ENCODE peak calls at places on chromosomes 6 and 20, in five cellular contexts. O is right lobe of liver, G is prostate gland, D is heart left ventricle, P is breast epithelium. B is an unnamed sample.

GRCh38 chr6:157459327-157459726 is 78.3 kb downstream of the ZDHHC14 start:
- DNase-seq in O (no peak), G (no peak), D (no peak), P (no peak), B (no peak)

GRCh38 chr20:25533920-25534700 is 51.2 kb downstream of the NINL start:
- DNase-seq in P (no peak), D (no peak), O (no peak), G (no peak), B (no peak)

GRCh38 chr6:324729-325125 is 32.4 kb downstream of the DUSP22 start:
- DNase-seq in D (no peak), O (no peak), G (no peak), P (no peak), B (no peak)

GRCh38 chr6:158283304-158284005 is 28.8 kb upstream of the TULP4 start:
- DNase-seq in G (no peak), D (no peak), P (no peak), O (no peak), B (no peak)

GRCh38 chr6:129475477-129476247 is 234.3 kb downstream of the ARHGAP18 start:
- DNase-seq in G (no peak), O (peak), P (no peak), D (no peak), B (no peak)

GRCh38 chr6:85706272-85706671 is 63.6 kb upstream of the SYNCRIP start:
- DNase-seq in G (no peak), O (no peak), P (no peak), D (no peak), B (no peak)

GRCh38 chr20:1943267-1944002 is 48.2 kb downstream of the SIRPA start:
- DNase-seq in D (no peak), O (peak), G (no peak), P (no peak), B (peak)

GRCh38 chr6:25202505-25202904 is 76.7 kb upstream of the CARMIL1 start:
- DNase-seq in P (no peak), O (no peak), G (no peak), D (no peak), B (no peak)

GRCh38 chr20:23248524-23248923 is 102.1 kb upstream of the NXT1 start:
- DNase-seq in D (peak), O (no peak), P (no peak), G (no peak), B (no peak)

GRCh38 chr6:134065706-134066105 is 13.3 kb upstream of the SLC2A12 start:
- DNase-seq in G (no peak), O (no peak), P (no peak), D (no peak), B (no peak)

GRCh38 chr6:44237813-44238433 is 9.0 kb upstream of the HSP90AB1 start:
- DNase-seq in O (peak), P (peak), G (peak), D (peak), B (peak)

GRCh38 chr20:25465398-25465797 is 57.9 kb downstream of the GINS1 start:
- DNase-seq in G (no peak), D (no peak), P (no peak), O (no peak), B (no peak)

GRCh38 chr6:105428342-105428957 is 25.6 kb upstream of the PREP start:
- DNase-seq in O (no peak), G (no peak), D (no peak), P (no peak), B (no peak)

GRCh38 chr6:30060982-30061765 is at the start of gene POLR1H:
- DNase-seq in P (peak), O (peak), D (peak), G (peak), B (peak)

GRCh38 chr6:161788531-161788930 is 514.7 kb upstream of the AGPAT4 start:
- DNase-seq in G (no peak), P (no peak), D (no peak), O (no peak), B (no peak)

GRCh38 chr6:88380083-88380482 is 213.9 kb upstream of the CNR1 start:
- DNase-seq in G (no peak), O (peak), P (no peak), D (peak), B (no peak)

GRCh38 chr6:10451828-10452509 is 37.1 kb upstream of the TFAP2A start:
- DNase-seq in P (peak), G (peak), D (no peak), O (no peak), B (peak)

GRCh38 chr6:136823128-136823660 is 802 bp downstream of the PEX7 start:
- DNase-seq in O (no peak), G (no peak), D (no peak), P (peak), B (peak)

GRCh38 chr6:106128981-106129761 is 43.0 kb downstream of the PRDM1 start:
- DNase-seq in O (no peak), P (no peak), G (no peak), D (no peak), B (no peak)

GRCh38 chr6:52591832-52592231 is 15.0 kb upstream of the TRAM2 start:
- DNase-seq in D (no peak), O (no peak), P (no peak), G (no peak), B (no peak)

GRCh38 chr6:127464881-127465459 is 5.8 kb upstream of the KIAA0408 start:
- DNase-seq in O (peak), G (peak), P (peak), D (peak), B (no peak)

GRCh38 chr6:2030682-2031244 is 214.6 kb downstream of the GMDS start:
- DNase-seq in P (no peak), G (no peak), O (no peak), D (no peak), B (no peak)

GRCh38 chr6:108736832-108737231 is 111.4 kb upstream of the ARMC2 start:
- DNase-seq in D (no peak), G (no peak), O (peak), P (no peak), B (peak)

GRCh38 chr6:89352329-89353117 is at the start of gene UBE2J1:
- DNase-seq in G (peak), O (peak), P (peak), D (peak), B (peak)

GRCh38 chr6:97665410-97665809 is 382.4 kb upstream of the MMS22L start:
- DNase-seq in D (no peak), G (no peak), O (no peak), P (no peak), B (no peak)

GRCh38 chr6:11989376-11989775 is 22.7 kb upstream of the HIVEP1 start:
- DNase-seq in D (no peak), G (no peak), O (no peak), P (no peak), B (no peak)

GRCh38 chr20:8678098-8678776 is 390.6 kb upstream of the PLCB4 start:
- DNase-seq in G (no peak), O (no peak), D (no peak), P (no peak), B (no peak)

GRCh38 chr6:138307352-138307751 is 70.4 kb upstream of the SMIM28 start:
- DNase-seq in G (peak), P (no peak), D (no peak), O (no peak), B (no peak)

GRCh38 chr20:13533946-13534345 is 104.8 kb downstream of the TASP1 start:
- DNase-seq in P (no peak), G (no peak), D (no peak), O (no peak), B (no peak)

GRCh38 chr20:57996465-57996864 is 232.0 kb downstream of the ANKRD60 start:
- DNase-seq in G (no peak), P (no peak), D (no peak), O (no peak), B (no peak)

GRCh38 chr6:31888281-31889258 is 8.9 kb downstream of the EHMT2 start:
- DNase-seq in D (no peak), O (peak), P (no peak), G (no peak), B (no peak)

GRCh38 chr20:64062596-64063388 is at the start of gene TCEA2:
- DNase-seq in P (peak), G (peak), D (peak), O (peak), B (peak)

GRCh38 chr20:57223648-57224489 is 42.6 kb downstream of the BMP7 start:
- DNase-seq in P (no peak), G (no peak), O (no peak), D (no peak), B (no peak)

GRCh38 chr6:25892877-25893276 is 18.8 kb upstream of the SLC17A3 start:
- DNase-seq in P (no peak), G (no peak), D (no peak), O (no peak), B (no peak)

GRCh38 chr6:148565931-148566663 is 180.7 kb upstream of the UST start:
- DNase-seq in D (no peak), O (no peak), P (no peak), G (no peak), B (no peak)

DNA sequence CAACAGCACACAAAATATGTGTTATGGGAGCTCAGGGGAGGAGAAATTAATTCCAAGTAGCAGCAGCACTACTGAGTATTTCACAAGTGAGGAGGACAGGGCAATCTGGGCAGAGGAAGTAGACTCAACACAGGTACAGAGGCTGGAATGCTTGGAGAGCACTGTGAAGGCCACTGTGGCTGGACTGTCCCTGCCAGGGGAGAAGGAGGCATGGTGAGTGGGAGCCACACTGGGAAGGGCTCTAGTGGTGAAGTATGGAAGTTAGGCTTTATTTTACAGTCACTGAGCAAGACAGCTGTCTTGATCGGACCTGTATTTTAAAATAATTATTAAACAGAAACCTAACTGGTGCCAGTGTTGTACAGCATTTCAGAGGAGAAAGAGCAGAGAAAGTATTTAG is 28.8 kb downstream of the FAM229B start:
- DNase-seq in D (no peak), G (no peak), P (no peak), O (peak), B (no peak)
- TF ChIP-seq CTCF in D (no peak), G (no peak), P (no peak), O (no peak), B (no peak)

GRCh38 chr6:36123270-36124139 is 6.8 kb upstream of the MAPK13 start:
- DNase-seq in G (peak), O (peak), D (peak), P (peak), B (no peak)
- TF ChIP-seq POLR2A in G (no peak), O (no peak), D (no peak), P (no peak), B (no peak)

DNA sequence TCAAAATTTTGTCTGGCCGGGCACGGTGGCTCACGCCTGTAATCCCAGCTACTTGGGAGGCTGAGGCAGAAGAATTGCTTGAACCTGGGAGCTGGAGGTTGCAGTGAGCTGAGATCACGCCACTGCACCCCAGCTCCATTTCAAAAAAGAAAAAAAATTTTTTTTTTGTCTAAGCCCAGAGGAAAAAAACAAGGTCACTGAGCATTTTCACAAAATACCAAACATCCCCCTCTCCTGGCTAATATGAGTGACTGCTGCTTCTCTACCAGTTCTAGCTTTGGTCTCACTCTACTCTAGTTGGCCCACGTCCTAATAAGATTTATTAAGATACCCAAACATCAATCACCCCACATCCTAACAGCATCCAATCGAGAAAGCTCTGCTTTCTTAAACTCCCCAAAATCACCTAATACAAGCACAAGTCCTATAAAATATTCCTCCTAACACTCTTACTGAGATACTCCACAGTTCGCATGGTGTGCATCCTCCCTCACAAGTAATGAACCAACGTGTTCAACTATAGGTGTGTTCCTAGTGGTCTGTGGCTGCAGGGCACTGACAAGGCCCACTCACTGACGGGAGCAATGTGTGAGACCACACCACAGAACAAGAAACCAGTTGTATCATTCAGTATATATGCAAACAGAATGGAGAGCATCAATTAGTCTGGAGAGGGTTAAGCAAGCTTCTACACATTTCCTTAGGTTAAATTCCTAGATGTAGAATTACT is 64.2 kb downstream of the FKBP5 start:
- DNase-seq in D (no peak), O (no peak), P (no peak), G (no peak), B (no peak)
- TF ChIP-seq CTCF in D (peak), O (peak), P (no peak), G (peak), B (peak)

DNA sequence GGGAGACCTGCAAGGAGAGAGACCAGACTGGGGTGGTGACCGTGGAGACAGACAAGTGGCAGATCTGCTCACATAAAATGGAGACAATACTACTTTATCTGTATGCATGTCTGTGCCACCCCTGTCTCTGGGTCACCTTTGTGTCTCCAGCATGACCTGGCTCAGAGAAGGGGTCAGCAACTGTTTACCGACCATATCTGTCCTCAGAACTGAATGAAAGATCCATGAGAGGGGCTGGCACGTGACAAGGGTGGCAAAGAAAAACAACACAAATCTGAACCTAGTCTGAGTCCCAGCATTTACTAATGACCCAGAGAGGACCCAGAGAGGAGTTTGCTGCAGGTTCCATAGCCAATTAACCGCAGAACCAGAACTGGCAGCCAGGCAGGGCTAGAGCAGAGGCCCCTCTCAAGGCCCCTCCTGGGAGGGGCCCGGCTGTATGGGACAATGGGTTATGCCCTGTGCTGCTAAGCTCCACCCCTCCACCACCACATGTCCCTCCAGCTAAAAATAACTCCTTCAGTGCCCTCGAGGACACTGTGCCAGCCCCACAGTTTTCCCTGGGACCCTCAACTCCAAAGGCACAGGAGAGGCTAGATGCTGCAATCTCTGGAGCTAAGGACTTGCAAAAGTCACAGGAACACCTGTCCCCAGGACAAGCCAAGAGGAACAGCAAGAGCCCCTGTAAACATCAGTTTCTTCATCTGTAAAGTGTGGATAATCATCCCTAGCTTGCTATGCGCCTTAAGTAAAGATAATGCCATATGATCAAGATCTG is 2.2 kb downstream of the AHCY start:
- DNase-seq in D (peak), O (peak), G (no peak), P (no peak), B (no peak)
- TF ChIP-seq POLR2A in D (no peak), O (no peak), G (no peak), P (no peak), B (no peak)

DNA sequence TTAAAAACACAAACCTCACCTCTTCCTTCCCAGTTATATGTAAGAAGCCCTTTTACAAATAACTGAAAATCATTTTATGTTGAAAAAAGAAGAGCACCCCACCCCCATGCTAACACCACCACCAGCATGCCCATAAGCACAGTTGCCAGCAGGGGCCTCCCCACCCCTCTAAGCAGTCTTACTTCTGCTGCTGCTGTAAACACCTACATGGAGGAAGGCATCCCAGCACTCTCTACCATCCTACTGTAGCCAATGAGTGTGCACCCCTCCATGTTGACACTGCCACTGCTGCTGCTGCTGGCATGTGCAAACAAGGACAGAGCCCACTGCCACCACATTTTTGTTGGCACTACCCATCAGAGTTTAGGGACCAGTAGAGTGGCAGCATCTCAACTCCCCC is 49.6 kb upstream of the PHIP start:
- DNase-seq in D (no peak), O (no peak), P (no peak), G (no peak), B (no peak)
- TF ChIP-seq CTCF in D (no peak), O (no peak), P (no peak), G (no peak), B (no peak)